ENCODE peak calls at places on chromosomes 12 and 14, in four cellular contexts. L is Right ventricle myocardium superior, E is AG09319, X is caudate nucleus. M is an unnamed sample.

GRCh38 chr14:96016761-96017160 is 22.4 kb upstream of the C14orf132 start:
- DNase-seq in E (no peak), X (no peak), L (no peak), M (no peak)

GRCh38 chr12:131642101-131642540 is 68.8 kb upstream of the SFSWAP start:
- DNase-seq in E (no peak), X (no peak), L (no peak), M (no peak)

GRCh38 chr14:92929689-92930608 is 7.0 kb downstream of the CHGA start:
- DNase-seq in L (no peak), X (no peak), E (no peak), M (no peak)

GRCh38 chr12:110426300-110426910 is 22.9 kb upstream of the ANAPC7 start:
- DNase-seq in X (no peak), E (peak), L (no peak), M (no peak)

GRCh38 chr12:82507656-82508055 is 149.3 kb downstream of the METTL25 start:
- DNase-seq in X (no peak), E (no peak), L (no peak), M (no peak)

GRCh38 chr14:46091819-46092218 is 559.8 kb downstream of the RPL10L start:
- DNase-seq in L (no peak), E (no peak), X (no peak), M (no peak)

GRCh38 chr12:128906485-128907137 is 53.3 kb downstream of the GLT1D1 start:
- DNase-seq in E (no peak), L (no peak), X (no peak), M (no peak)

GRCh38 chr12:25518512-25518911 is 34.6 kb downstream of the LMNTD1 start:
- DNase-seq in E (no peak), X (no peak), L (no peak), M (no peak)

GRCh38 chr12:105427883-105428282 is 97.4 kb downstream of the C12orf75 start:
- DNase-seq in X (no peak), E (no peak), L (no peak), M (no peak)

GRCh38 chr12:63961543-63961942 is 117.0 kb downstream of the SRGAP1 start:
- DNase-seq in E (no peak), X (no peak), L (no peak), M (no peak)

GRCh38 chr14:94863366-94863765 is 93.5 kb upstream of the GSC start:
- DNase-seq in L (no peak), X (no peak), E (no peak), M (no peak)

GRCh38 chr12:109595321-109595902 is 21.8 kb downstream of the MVK start:
- DNase-seq in X (no peak), L (no peak), E (no peak), M (no peak)

GRCh38 chr14:69573841-69574265 is 818 bp downstream of the CCDC177 start:
- DNase-seq in E (no peak), X (no peak), L (no peak), M (peak)

GRCh38 chr12:116143883-116144266 is 133.6 kb downstream of the MED13L start:
- DNase-seq in X (no peak), E (no peak), L (no peak), M (no peak)

GRCh38 chr14:69685217-69685616 is 73.8 kb downstream of the SUSD6 start:
- DNase-seq in E (no peak), L (no peak), X (no peak), M (no peak)

GRCh38 chr12:39420043-39420442 is 22.9 kb downstream of the KIF21A start:
- DNase-seq in L (no peak), E (no peak), X (no peak), M (no peak)

GRCh38 chr14:26128931-26129674 is 468.7 kb downstream of the NOVA1 start:
- DNase-seq in X (no peak), E (no peak), L (no peak), M (peak)

GRCh38 chr12:12518919-12519318 is 43.7 kb downstream of the DUSP16 start:
- DNase-seq in L (no peak), E (no peak), X (no peak), M (no peak)

M was measured in dorsolateral prefrontal cortex.